ENCODE peak calls at places on chromosomes 3 and 15, in eight cellular contexts. A is omental fat pad, F is NCI-H1092, V is NCI-H187 treated with DMSO at 0.1 percent for 48 hours, B is activated gamma-delta T cell treated with Interleukin-2 at 50 U/mL for 16 hours, J is endodermal cell, C is hepatocyte, K is esophagus squamous epithelium. W is an unnamed sample.

GRCh38 chr3:62332771-62333381 is 40.5 kb downstream of the FEZF2 start:
- DNase-seq in A (no peak), F (no peak), V (no peak), B (no peak), J (no peak), C (peak; percentile 48), K (no peak), W (no peak)

GRCh38 chr3:8416965-8417364 is 84.7 kb upstream of the LMCD1 start:
- DNase-seq in A (no peak), F (no peak), V (no peak), B (no peak), J (peak; percentile 65), C (peak; percentile 31), K (no peak), W (peak; percentile 43)

GRCh38 chr3:131544557-131544956 is 41.8 kb upstream of the MRPL3 start:
- DNase-seq in A (no peak), F (no peak), V (no peak), B (no peak), J (no peak), C (no peak), K (no peak), W (no peak)

GRCh38 chr15:73633991-73634495 is 854 bp upstream of the NPTN start:
- DNase-seq in A (no peak), F (no peak), V (no peak), B (no peak), J (no peak), C (peak; percentile 60), K (no peak), W (no peak)

GRCh38 chr3:109178701-109179100 is 42.2 kb downstream of the C3orf85 start:
- DNase-seq in A (no peak), F (no peak), V (no peak), B (no peak), J (no peak), C (no peak), K (no peak), W (no peak)

GRCh38 chr3:190826018-190826417 is 36.5 kb downstream of the GMNC start:
- DNase-seq in A (no peak), F (no peak), V (no peak), B (no peak), J (no peak), C (no peak), K (no peak), W (no peak)

GRCh38 chr3:10528046-10528445 is 22.7 kb upstream of the ATP2B2 start:
- DNase-seq in A (no peak), F (no peak), V (no peak), B (no peak), J (peak; percentile 8), C (no peak), K (no peak), W (no peak)

GRCh38 chr15:35465763-35466162 is 80.2 kb downstream of the DPH6 start:
- DNase-seq in A (no peak), F (no peak), V (no peak), B (no peak), J (no peak), C (no peak), K (no peak), W (no peak)

GRCh38 chr15:91469627-91470567 is 369.8 kb downstream of the SV2B start:
- DNase-seq in A (no peak), F (no peak), V (no peak), B (peak; percentile 58), J (no peak), C (no peak), K (no peak), W (no peak)

GRCh38 chr15:92818658-92819311 is 81.3 kb upstream of the CHD2 start:
- DNase-seq in A (no peak), F (peak; percentile 32), V (peak; percentile 34), B (no peak), J (peak; percentile 77), C (no peak), K (no peak), W (no peak)

GRCh38 chr15:84681822-84682221 is 23.8 kb upstream of the NMB start:
- DNase-seq in A (no peak), F (no peak), V (no peak), B (no peak), J (no peak), C (no peak), K (no peak), W (no peak)

GRCh38 chr3:12060139-12060831 is 56.1 kb downstream of the SYN2 start:
- DNase-seq in A (no peak), F (no peak), V (no peak), B (no peak), J (no peak), C (no peak), K (no peak), W (no peak)

GRCh38 chr3:78140866-78141658 is 1101.2 kb downstream of the ROBO2 start:
- DNase-seq in A (no peak), F (no peak), V (no peak), B (no peak), J (no peak), C (no peak), K (no peak), W (no peak)

GRCh38 chr15:25481208-25481862 is 42.5 kb upstream of the UBE3A start:
- DNase-seq in A (no peak), F (peak; percentile 41), V (no peak), B (no peak), J (peak; percentile 86), C (no peak), K (no peak), W (peak; percentile 70)

GRCh38 chr3:17195192-17195611 is 310.4 kb downstream of the PLCL2 start:
- DNase-seq in A (no peak), F (peak; percentile 35), V (no peak), B (no peak), J (peak; percentile 63), C (no peak), K (no peak), W (no peak)

GRCh38 chr3:128426128-128426921 is 40.4 kb downstream of the DNAJB8 start:
- DNase-seq in A (no peak), F (no peak), V (no peak), B (peak; percentile 42), J (peak; percentile 88), C (peak; percentile 79), K (no peak), W (peak; percentile 73)

GRCh38 chr3:186254676-186255665 is 107.1 kb downstream of the DGKG start:
- DNase-seq in A (no peak), F (no peak), V (no peak), B (no peak), J (no peak), C (no peak), K (no peak), W (no peak)

GRCh38 chr3:170585937-170586310 is at the start of gene SLC7A14:
- DNase-seq in A (no peak), F (peak; percentile 47), V (no peak), B (no peak), J (peak; percentile 87), C (no peak), K (no peak), W (peak; percentile 85)

GRCh38 chr15:65211157-65211982 is at the start of gene CILP:
- DNase-seq in A (no peak), F (peak; percentile 7), V (no peak), B (no peak), J (no peak), C (peak; percentile 59), K (no peak), W (no peak)

GRCh38 chr3:194661374-194661773 is 10.6 kb downstream of the LSG1 start:
- DNase-seq in A (no peak), F (no peak), V (no peak), B (no peak), J (no peak), C (no peak), K (no peak), W (no peak)

GRCh38 chr3:175980731-175981130 is 1121.6 kb downstream of the NAALADL2 start:
- DNase-seq in A (no peak), F (no peak), V (no peak), B (no peak), J (no peak), C (no peak), K (no peak), W (no peak)

GRCh38 chr3:56303508-56303907 is 164.8 kb downstream of the ERC2 start:
- DNase-seq in A (no peak), F (no peak), V (no peak), B (no peak), J (peak; percentile 89), C (peak; percentile 67), K (no peak), W (peak; percentile 79)

GRCh38 chr3:3200632-3201212 is 21.2 kb upstream of the CRBN start:
- DNase-seq in A (no peak), F (peak; percentile 36), V (no peak), B (peak; percentile 28), J (peak; percentile 80), C (peak; percentile 87), K (no peak), W (peak; percentile 50)

GRCh38 chr15:92883643-92884458 is 16.3 kb upstream of the CHD2 start:
- DNase-seq in A (no peak), F (no peak), V (no peak), B (peak; percentile 16), J (no peak), C (peak; percentile 32), K (no peak), W (no peak)

GRCh38 chr15:64599716-64600115 is 139.3 kb downstream of the ZNF609 start:
- DNase-seq in A (no peak), F (no peak), V (no peak), B (no peak), J (no peak), C (no peak), K (no peak), W (no peak)

GRCh38 chr3:31466016-31466415 is 66.7 kb upstream of the STT3B start:
- DNase-seq in A (no peak), F (no peak), V (no peak), B (no peak), J (no peak), C (no peak), K (no peak), W (no peak)

GRCh38 chr3:61417352-61417751 is 144.0 kb upstream of the PTPRG start:
- DNase-seq in A (no peak), F (no peak), V (no peak), B (no peak), J (no peak), C (no peak), K (no peak), W (no peak)

GRCh38 chr15:78640840-78641733 is at the start of gene CHRNB4:
- DNase-seq in A (no peak), F (no peak), V (no peak), B (no peak), J (peak; percentile 95), C (peak; percentile 66), K (no peak), W (peak; percentile 90)

GRCh38 chr3:104526901-104527401 is 839.8 kb upstream of the ALCAM start:
- DNase-seq in A (no peak), F (no peak), V (no peak), B (no peak), J (no peak), C (no peak), K (no peak), W (no peak)

GRCh38 chr3:57409471-57409870 is 117.0 kb upstream of the ASB14 start:
- DNase-seq in A (no peak), F (no peak), V (no peak), B (no peak), J (no peak), C (no peak), K (no peak), W (no peak)

GRCh38 chr3:190036631-190037030 is 84.1 kb downstream of the P3H2 start:
- DNase-seq in A (no peak), F (no peak), V (no peak), B (no peak), J (no peak), C (peak; percentile 63), K (no peak), W (no peak)

GRCh38 chr3:194205675-194206133 is 69.8 kb downstream of the HES1 start:
- DNase-seq in A (no peak), F (peak; percentile 81), V (peak; percentile 33), B (no peak), J (peak; percentile 83), C (no peak), K (no peak), W (peak; percentile 50)

GRCh38 chr15:82106671-82107070 is 60.9 kb upstream of the MEX3B start:
- DNase-seq in A (no peak), F (no peak), V (no peak), B (no peak), J (no peak), C (no peak), K (no peak), W (no peak)

GRCh38 chr3:113825090-113825489 is 13.5 kb upstream of the GRAMD1C start:
- DNase-seq in A (no peak), F (no peak), V (no peak), B (no peak), J (peak; percentile 52), C (peak; percentile 16), K (no peak), W (no peak)